ENCODE peak calls at places on chromosomes 1 and 21, in eight cellular contexts. Y is pancreas, N is GM12865, T is left ventricle myocardium inferior, K is neural crest cell, I is SK-N-SH, X is mucosa of descending colon, E is sigmoid colon. M is an unnamed sample.

GRCh38 chr1:111776861-111777260 is 21.2 kb downstream of the DDX20 start:
- DNase-seq in X (no peak), N (no peak), I (no peak), K (no peak), Y (no peak), T (no peak), E (no peak), M (no peak)

GRCh38 chr1:89405275-89405929 is 41.5 kb downstream of the GBP6 start:
- DNase-seq in N (no peak), X (no peak), K (no peak), Y (no peak), E (no peak), I (no peak), T (no peak), M (no peak)

GRCh38 chr1:226292874-226293552 is 16.0 kb downstream of the LIN9 start:
- DNase-seq in N (no peak), Y (no peak), E (no peak), I (no peak), T (no peak), X (no peak), K (no peak), M (no peak)

GRCh38 chr21:42630626-42631025 is 22.8 kb upstream of the PDE9A start:
- DNase-seq in I (no peak), N (no peak), E (peak), Y (peak), T (no peak), X (no peak), K (no peak), M (no peak)

GRCh38 chr21:27704567-27705166 is 737.8 kb upstream of the ADAMTS5 start:
- DNase-seq in N (no peak), E (peak), X (peak), K (no peak), Y (no peak), T (no peak), I (no peak), M (no peak)

GRCh38 chr1:203597386-203598040 is 29.1 kb upstream of the ATP2B4 start:
- DNase-seq in X (no peak), N (no peak), Y (no peak), T (peak), I (no peak), K (no peak), E (peak), M (no peak)

GRCh38 chr1:185229981-185230380 is 73.0 kb downstream of the SWT1 start:
- DNase-seq in E (no peak), K (no peak), Y (no peak), T (no peak), X (no peak), I (no peak), N (no peak), M (no peak)

GRCh38 chr21:21631961-21632360 is 633.8 kb downstream of the NCAM2 start:
- DNase-seq in T (no peak), E (no peak), Y (no peak), K (no peak), N (no peak), X (no peak), I (no peak), M (no peak)

GRCh38 chr21:42906222-42906621 is 13.1 kb downstream of the NDUFV3 start:
- DNase-seq in Y (no peak), I (no peak), X (no peak), N (no peak), K (no peak), T (no peak), E (no peak), M (no peak)

GRCh38 chr1:9404117-9404516 is 111.4 kb downstream of the SPSB1 start:
- DNase-seq in N (no peak), T (no peak), X (no peak), K (no peak), Y (no peak), I (no peak), E (no peak), M (no peak)

DNA sequence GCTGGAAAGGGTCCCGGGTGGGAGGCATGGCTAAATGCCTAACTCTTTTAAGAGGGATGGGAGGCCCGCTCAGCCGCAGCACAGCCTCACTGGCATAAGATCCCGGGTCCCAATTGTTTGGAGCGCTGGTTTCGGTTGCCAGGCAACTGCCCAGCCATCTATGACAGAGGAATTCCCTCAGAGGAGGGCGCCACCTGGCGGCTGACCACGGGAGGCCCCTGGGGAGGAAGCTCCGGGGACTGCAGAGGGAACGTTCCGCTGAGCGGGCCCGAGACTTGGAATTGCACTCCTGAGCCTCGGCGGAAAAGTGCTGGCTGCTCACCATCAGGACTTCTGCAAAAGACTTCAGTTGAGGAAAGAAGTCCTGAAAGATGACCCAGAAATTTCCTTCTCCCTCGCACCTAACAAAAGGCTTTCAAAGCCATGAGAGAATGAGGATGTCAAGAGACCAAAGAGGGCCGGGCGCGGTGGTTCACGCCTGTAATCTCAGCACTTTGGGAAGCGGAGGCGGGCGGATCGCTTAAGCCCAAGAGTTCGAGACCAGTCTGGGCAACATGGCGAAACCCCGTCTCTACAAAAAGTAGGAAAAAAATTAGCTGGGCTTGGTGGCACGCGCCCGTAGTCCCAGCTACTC is 1.1 kb upstream of the ELAPOR1 start:
- DNase-seq in T (peak), K (peak), Y (peak), E (peak), X (peak), I (peak), N (peak), M (peak)
- TF ChIP-seq CTCF in T (peak), K (peak), Y (peak), E (peak), X (peak), I (peak), N (peak), M (peak)

GRCh38 chr1:158329807-158330206 is 1.5 kb downstream of the CD1B start:
- DNase-seq in Y (no peak), X (peak), K (no peak), E (no peak), N (peak), T (no peak), I (no peak), M (peak)
- TF ChIP-seq CTCF in Y (no peak), X (no peak), K (no peak), E (no peak), N (peak), T (no peak), I (peak), M (no peak)

DNA sequence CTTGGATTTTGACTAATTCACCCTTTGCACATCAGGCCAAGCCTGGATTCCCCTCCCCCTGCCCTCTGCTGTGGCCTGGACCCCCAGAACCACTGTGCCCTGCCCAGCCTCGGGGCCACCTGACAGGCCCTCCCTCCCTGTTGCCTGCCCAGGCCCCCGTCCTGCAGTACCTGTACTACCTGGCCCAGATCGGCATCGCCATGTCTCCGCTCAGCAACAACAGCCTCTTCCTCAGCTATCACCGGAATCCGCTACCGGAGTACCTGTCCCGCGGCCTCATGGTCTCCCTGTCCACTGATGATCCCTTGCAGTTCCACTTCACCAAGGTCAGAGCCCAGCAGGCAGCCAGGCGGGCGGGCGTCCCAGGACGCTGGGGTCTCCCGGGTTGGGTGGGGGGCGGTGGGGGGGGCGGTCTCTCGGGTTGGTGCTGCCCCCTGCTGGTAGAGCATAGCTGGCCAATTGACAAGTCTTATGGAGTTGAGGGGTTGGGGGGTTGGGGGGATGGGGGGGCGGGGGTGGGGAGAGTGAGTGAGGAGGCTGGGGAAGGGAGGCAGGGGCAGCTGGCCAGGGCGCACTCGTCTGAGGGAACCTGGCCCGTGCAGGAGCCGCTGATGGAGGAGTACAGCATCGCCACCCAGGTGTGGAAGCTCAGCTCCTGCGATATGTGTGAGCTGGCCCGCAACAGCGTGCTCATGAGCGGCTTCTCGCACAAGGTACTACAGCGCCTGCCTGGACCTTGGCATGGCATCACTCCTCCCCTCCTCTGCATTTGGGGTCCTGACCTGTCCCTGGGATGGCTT is 10.6 kb downstream of the AMPD2 start:
- DNase-seq in I (peak), E (no peak), N (no peak), K (no peak), X (peak), Y (no peak), T (no peak), M (no peak)
- TF ChIP-seq CTCF in I (peak), E (no peak), N (peak), K (peak), X (no peak), Y (no peak), T (peak), M (peak)

DNA sequence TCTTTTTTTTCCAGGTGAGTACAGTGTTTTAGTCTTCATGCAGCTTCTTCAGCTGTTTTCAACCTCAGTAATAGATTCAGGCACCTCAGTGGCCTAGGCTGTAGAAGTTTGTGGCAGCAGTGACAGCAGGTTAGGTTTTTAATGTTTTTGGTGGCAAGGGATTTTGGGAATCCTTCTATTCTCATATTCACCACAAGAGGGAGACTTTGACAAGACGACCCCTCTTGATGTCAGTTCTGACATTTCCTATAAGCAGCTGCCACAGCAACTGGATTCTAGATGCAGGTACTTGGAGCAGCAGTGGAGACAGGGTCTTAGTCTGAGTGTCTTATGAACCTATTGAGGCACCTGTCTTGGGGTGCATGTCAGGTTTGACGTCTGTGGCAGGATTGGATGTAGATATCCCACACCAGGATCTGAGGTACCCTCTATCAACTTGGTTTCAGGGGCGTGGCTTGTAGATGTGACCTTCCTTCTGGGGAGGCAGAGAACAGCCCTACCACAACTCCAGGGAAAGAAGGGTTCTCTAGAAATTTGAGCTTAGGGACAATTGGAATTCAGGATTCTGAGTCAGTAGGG is 1104.2 kb upstream of the TMPRSS15 start:
- DNase-seq in E (no peak), T (no peak), N (peak), I (peak), X (no peak), Y (no peak), K (no peak), M (peak)
- TF ChIP-seq CTCF in E (no peak), T (no peak), N (no peak), I (peak), X (no peak), Y (no peak), K (peak), M (no peak)

GRCh38 chr1:58155418-58156123 is 391.0 kb downstream of the OMA1 start:
- DNase-seq in Y (no peak), I (no peak), T (peak), N (peak), E (no peak), X (peak), K (peak), M (peak)
- TF ChIP-seq CTCF in Y (no peak), I (peak), T (peak), N (peak), E (no peak), X (no peak), K (peak), M (peak)

DNA sequence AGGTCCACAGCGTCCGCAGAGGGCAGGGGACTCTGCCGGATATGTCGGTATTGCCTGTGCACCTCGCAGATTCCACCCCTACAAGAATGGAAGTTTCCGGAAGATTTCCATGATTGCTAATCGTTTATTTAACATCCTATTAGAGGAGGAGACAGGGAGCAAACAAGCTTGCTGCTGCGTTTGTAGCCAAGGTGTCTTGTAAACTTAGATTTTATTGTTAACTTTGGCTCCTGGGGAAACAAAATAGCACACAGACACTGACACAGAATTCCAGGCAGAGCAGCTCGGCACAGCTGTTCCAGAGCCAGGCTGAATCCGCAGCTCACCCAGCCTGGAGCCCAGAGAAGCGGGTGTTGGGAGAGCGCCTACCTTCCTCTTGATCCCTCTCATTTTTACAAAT is 75.7 kb downstream of the AJAP1 start:
- DNase-seq in T (no peak), E (no peak), K (no peak), Y (no peak), X (peak), I (no peak), N (no peak), M (no peak)
- TF ChIP-seq CTCF in T (no peak), E (no peak), K (no peak), Y (no peak), X (no peak), I (no peak), N (no peak), M (no peak)

GRCh38 chr21:41068411-41069304 is 99.3 kb upstream of the BACE2 start:
- DNase-seq in Y (peak), N (peak), E (peak), I (peak), K (peak), T (peak), X (peak), M (peak)
- TF ChIP-seq CTCF in Y (peak), N (peak), E (peak), I (peak), K (peak), T (peak), X (peak), M (peak)

M was measured in MCF 10A.